ENCODE peak calls at places on chromosomes 1 and 21, in four cellular contexts. One of them, this sample, is unnamed.

GRCh38 chr1:30679976-30680305 is 43.4 kb downstream of the MATN1 start:
- DNase-seq in cardiac muscle cell: no peak
- DNase-seq in HFF-Myc: no peak
- DNase-seq in GM10248: no peak
- DNase-seq in this sample: no peak

GRCh38 chr1:244325056-244325764 is 126.5 kb downstream of the ADSS2 start:
- DNase-seq in cardiac muscle cell: no peak
- DNase-seq in HFF-Myc: no peak
- DNase-seq in GM10248: no peak
- DNase-seq in this sample: no peak

GRCh38 chr1:151142411-151143056 is 3.9 kb downstream of the SEMA6C start:
- DNase-seq in cardiac muscle cell: no peak
- DNase-seq in HFF-Myc: no peak
- DNase-seq in GM10248: no peak
- DNase-seq in this sample: no peak

GRCh38 chr1:114505148-114505561 is 5.8 kb downstream of the TRIM33 start:
- DNase-seq in cardiac muscle cell: no peak
- DNase-seq in HFF-Myc: no peak
- DNase-seq in GM10248: no peak
- DNase-seq in this sample: no peak

GRCh38 chr21:29384608-29385359 is 86.1 kb downstream of the BACH1 start:
- DNase-seq in cardiac muscle cell: no peak
- DNase-seq in HFF-Myc: no peak
- DNase-seq in GM10248: no peak
- DNase-seq in this sample: no peak

GRCh38 chr1:18373882-18374493 is 106.7 kb upstream of the KLHDC7A start:
- DNase-seq in cardiac muscle cell: peak
- DNase-seq in HFF-Myc: no peak
- DNase-seq in GM10248: peak
- DNase-seq in this sample: no peak

GRCh38 chr1:110163591-110163990 is 13.3 kb downstream of the SLC6A17 start:
- DNase-seq in cardiac muscle cell: no peak
- DNase-seq in HFF-Myc: no peak
- DNase-seq in GM10248: no peak
- DNase-seq in this sample: no peak

GRCh38 chr1:214386747-214387146 is 105.8 kb downstream of the SMYD2 start:
- DNase-seq in cardiac muscle cell: no peak
- DNase-seq in HFF-Myc: no peak
- DNase-seq in GM10248: no peak
- DNase-seq in this sample: no peak

GRCh38 chr21:27683292-27683691 is 716.4 kb upstream of the ADAMTS5 start:
- DNase-seq in cardiac muscle cell: no peak
- DNase-seq in HFF-Myc: no peak
- DNase-seq in GM10248: no peak
- DNase-seq in this sample: no peak

GRCh38 chr1:47745725-47746609 is 251.2 kb downstream of the TRABD2B start:
- DNase-seq in cardiac muscle cell: no peak
- DNase-seq in HFF-Myc: no peak
- DNase-seq in GM10248: no peak
- DNase-seq in this sample: no peak

GRCh38 chr1:64878931-64879710 is 87.2 kb downstream of the JAK1 start:
- DNase-seq in cardiac muscle cell: no peak
- DNase-seq in HFF-Myc: no peak
- DNase-seq in GM10248: no peak
- DNase-seq in this sample: no peak

GRCh38 chr21:42145569-42146250 is 73.2 kb upstream of the ABCG1 start:
- DNase-seq in cardiac muscle cell: peak
- DNase-seq in HFF-Myc: no peak
- DNase-seq in GM10248: peak
- DNase-seq in this sample: no peak

GRCh38 chr1:42170779-42171621 is 6.5 kb upstream of the GUCA2A start:
- DNase-seq in cardiac muscle cell: no peak
- DNase-seq in HFF-Myc: no peak
- DNase-seq in GM10248: no peak
- DNase-seq in this sample: no peak

GRCh38 chr1:20823879-20824278 is 36.8 kb upstream of the HP1BP3 start:
- DNase-seq in cardiac muscle cell: no peak
- DNase-seq in HFF-Myc: no peak
- DNase-seq in GM10248: no peak
- DNase-seq in this sample: no peak

DNA sequence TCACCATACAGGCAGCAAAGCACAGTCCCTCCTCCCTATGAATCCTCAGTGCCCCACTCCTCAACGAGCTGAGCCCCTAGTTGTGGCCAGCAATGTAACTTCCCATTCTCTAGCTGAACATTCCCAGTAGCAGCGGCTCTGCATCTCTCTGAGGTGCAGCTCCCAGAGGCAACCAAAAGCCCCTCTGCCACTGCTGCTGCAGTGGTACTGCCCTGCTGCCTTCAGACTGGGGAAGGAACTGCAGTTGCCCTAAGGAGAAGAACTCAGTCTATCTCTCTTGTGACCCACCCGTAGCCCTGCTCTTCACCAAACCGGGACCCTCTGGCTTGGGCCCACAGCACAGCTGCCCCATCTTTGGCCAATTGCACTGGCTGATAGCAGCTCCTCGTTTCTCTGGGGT is 31.6 kb downstream of the PYHIN1 start:
- DNase-seq in cardiac muscle cell: no peak
- DNase-seq in HFF-Myc: no peak
- DNase-seq in GM10248: no peak
- DNase-seq in this sample: no peak
- TF ChIP-seq CTCF in cardiac muscle cell: no peak
- TF ChIP-seq CTCF in HFF-Myc: no peak
- TF ChIP-seq CTCF in GM10248: no peak
- TF ChIP-seq CTCF in this sample: no peak

GRCh38 chr1:228241259-228241658 is 33.4 kb downstream of the OBSCN start:
- DNase-seq in cardiac muscle cell: no peak
- DNase-seq in HFF-Myc: no peak
- DNase-seq in GM10248: no peak
- DNase-seq in this sample: no peak

GRCh38 chr1:228240411-228241240 is 32.8 kb downstream of the OBSCN start:
- DNase-seq in cardiac muscle cell: no peak
- DNase-seq in HFF-Myc: no peak
- DNase-seq in GM10248: no peak
- DNase-seq in this sample: no peak

GRCh38 chr1:228238461-228238860 is 30.6 kb downstream of the OBSCN start:
- DNase-seq in cardiac muscle cell: no peak
- DNase-seq in HFF-Myc: no peak
- DNase-seq in GM10248: no peak
- DNase-seq in this sample: no peak

GRCh38 chr1:228236744-228237143 is 28.9 kb downstream of the OBSCN start:
- DNase-seq in cardiac muscle cell: peak
- DNase-seq in HFF-Myc: no peak
- DNase-seq in GM10248: no peak
- DNase-seq in this sample: no peak

GRCh38 chr1:228238007-228238406 is 30.2 kb downstream of the OBSCN start:
- DNase-seq in cardiac muscle cell: no peak
- DNase-seq in HFF-Myc: no peak
- DNase-seq in GM10248: no peak
- DNase-seq in this sample: no peak
- TF ChIP-seq CTCF in cardiac muscle cell: peak
- TF ChIP-seq CTCF in HFF-Myc: no peak
- TF ChIP-seq CTCF in GM10248: no peak
- TF ChIP-seq CTCF in this sample: peak

GRCh38 chr21:34986561-34987533 is 62.3 kb downstream of the RUNX1 start:
- DNase-seq in cardiac muscle cell: no peak
- DNase-seq in HFF-Myc: no peak
- DNase-seq in GM10248: peak
- DNase-seq in this sample: no peak
- TF ChIP-seq CTCF in cardiac muscle cell: peak
- TF ChIP-seq CTCF in HFF-Myc: peak
- TF ChIP-seq CTCF in GM10248: no peak
- TF ChIP-seq CTCF in this sample: no peak

GRCh38 chr1:50964863-50965262 is 4.8 kb upstream of the FAF1 start:
- DNase-seq in cardiac muscle cell: no peak
- DNase-seq in HFF-Myc: no peak
- DNase-seq in GM10248: no peak
- DNase-seq in this sample: no peak

GRCh38 chr1:50968884-50969610 is 998 bp upstream of the CDKN2C start:
- DNase-seq in cardiac muscle cell: peak
- DNase-seq in HFF-Myc: no peak
- DNase-seq in GM10248: peak
- DNase-seq in this sample: no peak

GRCh38 chr1:50968021-50968883 is 1.8 kb upstream of the CDKN2C start:
- DNase-seq in cardiac muscle cell: peak
- DNase-seq in HFF-Myc: no peak
- DNase-seq in GM10248: peak
- DNase-seq in this sample: no peak

GRCh38 chr1:50969611-50970507 is at the start of gene CDKN2C:
- DNase-seq in cardiac muscle cell: peak
- DNase-seq in HFF-Myc: no peak
- DNase-seq in GM10248: peak
- DNase-seq in this sample: no peak

DNA sequence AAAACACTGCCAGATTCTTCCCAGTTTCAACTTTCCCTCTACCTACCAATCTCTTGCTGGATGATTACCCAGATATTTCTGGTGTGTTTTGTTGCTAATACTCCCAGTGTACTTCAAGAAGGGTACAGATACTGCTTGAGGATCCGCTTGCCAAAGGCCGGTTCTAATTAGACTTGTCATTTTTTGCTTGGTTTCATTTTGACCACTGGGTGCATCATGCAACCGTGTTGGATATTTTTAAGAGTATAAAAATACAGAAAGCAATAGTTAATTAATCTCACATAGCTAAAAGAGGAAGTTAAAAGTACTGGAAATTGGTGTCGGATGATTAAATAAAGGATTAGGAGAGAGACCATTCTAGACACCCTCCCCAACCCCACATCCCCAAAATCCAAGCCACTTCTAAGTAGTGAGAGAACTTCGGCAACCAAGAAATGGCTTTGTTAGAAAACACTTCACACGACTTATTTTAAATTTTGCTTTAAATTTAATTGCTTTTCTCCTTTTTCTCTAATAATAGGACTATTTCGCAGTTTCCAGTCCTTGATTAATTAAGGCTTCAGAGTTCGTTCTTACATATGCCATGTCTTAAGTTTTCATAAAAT is 2.5 kb upstream of the CDKN2C start:
- DNase-seq in cardiac muscle cell: no peak
- DNase-seq in HFF-Myc: no peak
- DNase-seq in GM10248: peak
- DNase-seq in this sample: no peak
- TF ChIP-seq CTCF in cardiac muscle cell: no peak
- TF ChIP-seq CTCF in HFF-Myc: no peak
- TF ChIP-seq CTCF in GM10248: no peak
- TF ChIP-seq CTCF in this sample: no peak

GRCh38 chr1:206438554-206438953 is 31.7 kb upstream of the IKBKE start:
- DNase-seq in cardiac muscle cell: no peak
- DNase-seq in HFF-Myc: no peak
- DNase-seq in GM10248: no peak
- DNase-seq in this sample: no peak
- TF ChIP-seq CTCF in cardiac muscle cell: no peak
- TF ChIP-seq CTCF in HFF-Myc: no peak
- TF ChIP-seq CTCF in GM10248: no peak
- TF ChIP-seq CTCF in this sample: no peak